ENCODE peak calls at places on chromosomes 6 and 20, in seven cellular contexts. One of them, this sample, is unnamed.

GRCh38 chr20:50053790-50054547 is 59.0 kb downstream of the UBE2V1 start:
- DNase-seq in left ventricle myocardium inferior: no peak
- DNase-seq in spleen: no peak
- DNase-seq in cardiac fibroblast: no peak
- DNase-seq in WERI-Rb-1: no peak
- DNase-seq in cardiac muscle cell: no peak
- DNase-seq in fibroblast of pulmonary artery: no peak
- DNase-seq in this sample: no peak

GRCh38 chr20:57006411-57007170 is 259.9 kb downstream of the BMP7 start:
- DNase-seq in cardiac fibroblast: no peak
- DNase-seq in left ventricle myocardium inferior: no peak
- DNase-seq in fibroblast of pulmonary artery: no peak
- DNase-seq in cardiac muscle cell: no peak
- DNase-seq in spleen: no peak
- DNase-seq in WERI-Rb-1: no peak
- DNase-seq in this sample: peak; percentile 46

GRCh38 chr6:167058261-167058660 is 59.1 kb downstream of the CEP43 start:
- DNase-seq in cardiac fibroblast: peak; percentile 29
- DNase-seq in spleen: no peak
- DNase-seq in fibroblast of pulmonary artery: peak; percentile 87
- DNase-seq in cardiac muscle cell: no peak
- DNase-seq in left ventricle myocardium inferior: no peak
- DNase-seq in WERI-Rb-1: no peak
- DNase-seq in this sample: peak; percentile 34

GRCh38 chr20:44959082-44959895 is 908 bp downstream of the TOMM34 start:
- DNase-seq in cardiac fibroblast: peak; percentile 76
- DNase-seq in fibroblast of pulmonary artery: peak; percentile 58
- DNase-seq in spleen: no peak
- DNase-seq in cardiac muscle cell: peak; percentile 30
- DNase-seq in left ventricle myocardium inferior: no peak
- DNase-seq in WERI-Rb-1: peak; percentile 22
- DNase-seq in this sample: peak; percentile 67

GRCh38 chr6:168138436-168138835 is 59.4 kb upstream of the FRMD1 start:
- DNase-seq in cardiac muscle cell: no peak
- DNase-seq in spleen: peak; percentile 36
- DNase-seq in cardiac fibroblast: no peak
- DNase-seq in left ventricle myocardium inferior: no peak
- DNase-seq in WERI-Rb-1: no peak
- DNase-seq in fibroblast of pulmonary artery: no peak
- DNase-seq in this sample: no peak

GRCh38 chr20:38249536-38250310 is 10.8 kb downstream of the KIAA1755 start:
- DNase-seq in WERI-Rb-1: no peak
- DNase-seq in left ventricle myocardium inferior: no peak
- DNase-seq in spleen: peak; percentile 39
- DNase-seq in cardiac muscle cell: no peak
- DNase-seq in cardiac fibroblast: no peak
- DNase-seq in fibroblast of pulmonary artery: no peak
- DNase-seq in this sample: no peak

GRCh38 chr20:63347950-63348827 is 13.0 kb downstream of the CHRNA4 start:
- DNase-seq in fibroblast of pulmonary artery: no peak
- DNase-seq in WERI-Rb-1: no peak
- DNase-seq in cardiac fibroblast: no peak
- DNase-seq in left ventricle myocardium inferior: no peak
- DNase-seq in spleen: no peak
- DNase-seq in cardiac muscle cell: no peak
- DNase-seq in this sample: no peak

GRCh38 chr6:93678841-93679454 is 259.6 kb upstream of the EPHA7 start:
- DNase-seq in fibroblast of pulmonary artery: peak; percentile 34
- DNase-seq in left ventricle myocardium inferior: no peak
- DNase-seq in WERI-Rb-1: no peak
- DNase-seq in cardiac muscle cell: no peak
- DNase-seq in spleen: no peak
- DNase-seq in cardiac fibroblast: peak; percentile 21
- DNase-seq in this sample: peak; percentile 29

GRCh38 chr20:2794866-2795447 is 5.5 kb downstream of the CPXM1 start:
- DNase-seq in cardiac fibroblast: no peak
- DNase-seq in WERI-Rb-1: no peak
- DNase-seq in spleen: no peak
- DNase-seq in left ventricle myocardium inferior: no peak
- DNase-seq in fibroblast of pulmonary artery: no peak
- DNase-seq in cardiac muscle cell: no peak
- DNase-seq in this sample: no peak

GRCh38 chr6:105879902-105880547 is 206.1 kb upstream of the PRDM1 start:
- DNase-seq in fibroblast of pulmonary artery: no peak
- DNase-seq in left ventricle myocardium inferior: no peak
- DNase-seq in WERI-Rb-1: no peak
- DNase-seq in cardiac muscle cell: no peak
- DNase-seq in spleen: peak; percentile 80
- DNase-seq in cardiac fibroblast: no peak
- DNase-seq in this sample: no peak

GRCh38 chr20:45283529-45284065 is 23.0 kb upstream of the RBPJL start:
- DNase-seq in cardiac muscle cell: no peak
- DNase-seq in WERI-Rb-1: no peak
- DNase-seq in spleen: no peak
- DNase-seq in left ventricle myocardium inferior: no peak
- DNase-seq in fibroblast of pulmonary artery: no peak
- DNase-seq in cardiac fibroblast: no peak
- DNase-seq in this sample: no peak

GRCh38 chr6:164210323-164210722 is 795.8 kb downstream of the QKI start:
- DNase-seq in left ventricle myocardium inferior: no peak
- DNase-seq in WERI-Rb-1: no peak
- DNase-seq in fibroblast of pulmonary artery: no peak
- DNase-seq in cardiac fibroblast: no peak
- DNase-seq in cardiac muscle cell: no peak
- DNase-seq in spleen: no peak
- DNase-seq in this sample: no peak

GRCh38 chr6:34746104-34746846 is 11.0 kb upstream of the SNRPC start:
- DNase-seq in spleen: no peak
- DNase-seq in fibroblast of pulmonary artery: no peak
- DNase-seq in cardiac muscle cell: no peak
- DNase-seq in WERI-Rb-1: no peak
- DNase-seq in left ventricle myocardium inferior: no peak
- DNase-seq in cardiac fibroblast: no peak
- DNase-seq in this sample: no peak

GRCh38 chr20:36574278-36575065 is 1.1 kb downstream of the TGIF2 start:
- DNase-seq in cardiac muscle cell: peak; percentile 75
- DNase-seq in left ventricle myocardium inferior: peak; percentile 42
- DNase-seq in cardiac fibroblast: peak; percentile 49
- DNase-seq in fibroblast of pulmonary artery: peak; percentile 73
- DNase-seq in WERI-Rb-1: peak; percentile 47
- DNase-seq in spleen: peak; percentile 89
- DNase-seq in this sample: peak; percentile 47

DNA sequence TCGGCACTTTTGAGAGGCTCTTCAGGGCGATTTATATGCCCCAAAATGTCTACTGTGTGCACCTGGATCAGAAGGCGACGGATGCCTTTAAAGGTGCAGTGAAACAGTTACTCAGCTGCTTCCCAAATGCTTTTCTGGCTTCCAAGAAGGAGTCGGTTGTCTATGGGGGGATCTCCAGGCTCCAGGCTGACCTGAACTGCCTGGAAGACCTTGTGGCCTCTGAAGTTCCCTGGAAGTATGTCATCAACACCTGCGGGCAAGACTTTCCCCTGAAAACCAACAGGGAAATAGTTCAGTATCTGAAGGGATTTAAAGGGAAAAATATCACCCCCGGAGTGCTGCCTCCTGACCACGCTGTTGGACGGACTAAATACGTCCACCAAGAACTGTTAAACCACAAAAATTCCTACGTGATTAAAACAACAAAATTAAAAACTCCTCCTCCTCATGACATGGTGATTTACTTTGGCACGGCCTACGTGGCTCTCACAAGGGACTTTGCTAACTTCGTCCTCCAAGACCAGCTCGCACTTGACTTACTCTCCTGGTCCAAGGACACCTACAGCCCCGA is 8.2 kb downstream of the GCNT2 start:
- DNase-seq in spleen: no peak
- DNase-seq in cardiac muscle cell: no peak
- DNase-seq in left ventricle myocardium inferior: no peak
- DNase-seq in WERI-Rb-1: no peak
- DNase-seq in cardiac fibroblast: no peak
- DNase-seq in fibroblast of pulmonary artery: no peak
- DNase-seq in this sample: peak; percentile 31
- H3K4me3 ChIP-seq in spleen: peak overlapping the region; percentile 41
- H3K4me3 ChIP-seq in cardiac muscle cell: no peak overlapping the region
- H3K4me3 ChIP-seq in left ventricle myocardium inferior: peak overlapping the region; percentile 55
- H3K4me3 ChIP-seq in WERI-Rb-1: no peak overlapping the region
- H3K4me3 ChIP-seq in cardiac fibroblast: no peak overlapping the region
- H3K4me3 ChIP-seq in fibroblast of pulmonary artery: no peak overlapping the region
- H3K4me3 ChIP-seq in this sample: no peak overlapping the region

GRCh38 chr6:159490298-159490937 is 202.6 kb downstream of the SOD2 start:
- DNase-seq in left ventricle myocardium inferior: no peak
- DNase-seq in fibroblast of pulmonary artery: no peak
- DNase-seq in WERI-Rb-1: no peak
- DNase-seq in cardiac fibroblast: no peak
- DNase-seq in cardiac muscle cell: no peak
- DNase-seq in spleen: no peak
- DNase-seq in this sample: no peak

GRCh38 chr6:159493888-159494632 is 199.0 kb downstream of the SOD2 start:
- DNase-seq in fibroblast of pulmonary artery: no peak
- DNase-seq in left ventricle myocardium inferior: no peak
- DNase-seq in WERI-Rb-1: no peak
- DNase-seq in cardiac fibroblast: no peak
- DNase-seq in cardiac muscle cell: no peak
- DNase-seq in spleen: no peak
- DNase-seq in this sample: no peak

GRCh38 chr6:159499034-159499433 is 194.0 kb downstream of the SOD2 start:
- DNase-seq in left ventricle myocardium inferior: no peak
- DNase-seq in cardiac fibroblast: no peak
- DNase-seq in WERI-Rb-1: no peak
- DNase-seq in fibroblast of pulmonary artery: no peak
- DNase-seq in spleen: no peak
- DNase-seq in cardiac muscle cell: no peak
- DNase-seq in this sample: no peak

GRCh38 chr6:159494633-159495023 is 198.4 kb downstream of the SOD2 start:
- DNase-seq in spleen: no peak
- DNase-seq in cardiac fibroblast: no peak
- DNase-seq in cardiac muscle cell: no peak
- DNase-seq in fibroblast of pulmonary artery: no peak
- DNase-seq in WERI-Rb-1: no peak
- DNase-seq in left ventricle myocardium inferior: no peak
- DNase-seq in this sample: no peak
- H3K4me3 ChIP-seq in spleen: no peak overlapping the region
- H3K4me3 ChIP-seq in cardiac fibroblast: no peak overlapping the region
- H3K4me3 ChIP-seq in cardiac muscle cell: no peak overlapping the region
- H3K4me3 ChIP-seq in fibroblast of pulmonary artery: no peak overlapping the region
- H3K4me3 ChIP-seq in WERI-Rb-1: no peak overlapping the region
- H3K4me3 ChIP-seq in left ventricle myocardium inferior: no peak overlapping the region
- H3K4me3 ChIP-seq in this sample: no peak overlapping the region

GRCh38 chr6:75602897-75603395 is 1.3 kb downstream of the SENP6 start:
- DNase-seq in cardiac fibroblast: peak; percentile 29
- DNase-seq in left ventricle myocardium inferior: no peak
- DNase-seq in cardiac muscle cell: no peak
- DNase-seq in WERI-Rb-1: no peak
- DNase-seq in fibroblast of pulmonary artery: no peak
- DNase-seq in spleen: no peak
- DNase-seq in this sample: no peak

GRCh38 chr6:75602164-75602896 is 650 bp downstream of the SENP6 start:
- DNase-seq in spleen: peak; percentile 92
- DNase-seq in fibroblast of pulmonary artery: peak; percentile 52
- DNase-seq in left ventricle myocardium inferior: peak; percentile 45
- DNase-seq in WERI-Rb-1: peak; percentile 62
- DNase-seq in cardiac muscle cell: peak; percentile 62
- DNase-seq in cardiac fibroblast: peak; percentile 65
- DNase-seq in this sample: peak; percentile 60

GRCh38 chr6:75605635-75606034 is 4.0 kb downstream of the SENP6 start:
- DNase-seq in WERI-Rb-1: no peak
- DNase-seq in fibroblast of pulmonary artery: no peak
- DNase-seq in spleen: no peak
- DNase-seq in cardiac muscle cell: no peak
- DNase-seq in cardiac fibroblast: no peak
- DNase-seq in left ventricle myocardium inferior: no peak
- DNase-seq in this sample: no peak

GRCh38 chr6:75601608-75602163 is at the start of gene SENP6:
- DNase-seq in spleen: peak; percentile 95
- DNase-seq in WERI-Rb-1: peak; percentile 73
- DNase-seq in cardiac fibroblast: peak; percentile 77
- DNase-seq in left ventricle myocardium inferior: peak; percentile 85
- DNase-seq in cardiac muscle cell: peak; percentile 91
- DNase-seq in fibroblast of pulmonary artery: peak; percentile 76
- DNase-seq in this sample: peak; percentile 69

DNA sequence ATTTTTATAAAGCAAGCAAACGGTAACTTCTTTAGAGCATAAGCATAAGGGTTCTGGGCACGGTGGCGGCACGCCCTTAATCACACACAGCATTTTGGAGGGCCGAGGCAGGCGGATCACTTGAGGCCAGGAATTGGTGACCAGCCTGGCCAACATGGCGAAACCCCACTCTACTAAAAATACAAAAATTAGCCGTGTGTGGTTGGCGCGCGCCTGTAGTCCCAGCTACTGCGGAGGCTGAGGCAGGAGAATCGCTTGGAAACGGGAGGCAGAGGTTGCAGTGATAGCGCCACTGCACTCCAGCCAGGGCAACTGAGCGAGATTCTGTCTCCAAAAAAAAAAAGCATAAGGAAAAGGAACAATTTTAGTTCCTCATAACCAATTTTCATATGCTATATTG is 2.6 kb downstream of the SENP6 start:
- DNase-seq in left ventricle myocardium inferior: no peak
- DNase-seq in WERI-Rb-1: no peak
- DNase-seq in cardiac muscle cell: no peak
- DNase-seq in fibroblast of pulmonary artery: no peak
- DNase-seq in cardiac fibroblast: no peak
- DNase-seq in spleen: no peak
- DNase-seq in this sample: no peak
- H3K4me3 ChIP-seq in left ventricle myocardium inferior: peak overlapping the region; percentile 88
- H3K4me3 ChIP-seq in WERI-Rb-1: no peak overlapping the region
- H3K4me3 ChIP-seq in cardiac muscle cell: peak overlapping the region; percentile 98
- H3K4me3 ChIP-seq in fibroblast of pulmonary artery: peak overlapping the region; percentile 75
- H3K4me3 ChIP-seq in cardiac fibroblast: peak overlapping the region; percentile 77
- H3K4me3 ChIP-seq in spleen: peak overlapping the region; percentile 78
- H3K4me3 ChIP-seq in this sample: peak overlapping the region; percentile 88

DNA sequence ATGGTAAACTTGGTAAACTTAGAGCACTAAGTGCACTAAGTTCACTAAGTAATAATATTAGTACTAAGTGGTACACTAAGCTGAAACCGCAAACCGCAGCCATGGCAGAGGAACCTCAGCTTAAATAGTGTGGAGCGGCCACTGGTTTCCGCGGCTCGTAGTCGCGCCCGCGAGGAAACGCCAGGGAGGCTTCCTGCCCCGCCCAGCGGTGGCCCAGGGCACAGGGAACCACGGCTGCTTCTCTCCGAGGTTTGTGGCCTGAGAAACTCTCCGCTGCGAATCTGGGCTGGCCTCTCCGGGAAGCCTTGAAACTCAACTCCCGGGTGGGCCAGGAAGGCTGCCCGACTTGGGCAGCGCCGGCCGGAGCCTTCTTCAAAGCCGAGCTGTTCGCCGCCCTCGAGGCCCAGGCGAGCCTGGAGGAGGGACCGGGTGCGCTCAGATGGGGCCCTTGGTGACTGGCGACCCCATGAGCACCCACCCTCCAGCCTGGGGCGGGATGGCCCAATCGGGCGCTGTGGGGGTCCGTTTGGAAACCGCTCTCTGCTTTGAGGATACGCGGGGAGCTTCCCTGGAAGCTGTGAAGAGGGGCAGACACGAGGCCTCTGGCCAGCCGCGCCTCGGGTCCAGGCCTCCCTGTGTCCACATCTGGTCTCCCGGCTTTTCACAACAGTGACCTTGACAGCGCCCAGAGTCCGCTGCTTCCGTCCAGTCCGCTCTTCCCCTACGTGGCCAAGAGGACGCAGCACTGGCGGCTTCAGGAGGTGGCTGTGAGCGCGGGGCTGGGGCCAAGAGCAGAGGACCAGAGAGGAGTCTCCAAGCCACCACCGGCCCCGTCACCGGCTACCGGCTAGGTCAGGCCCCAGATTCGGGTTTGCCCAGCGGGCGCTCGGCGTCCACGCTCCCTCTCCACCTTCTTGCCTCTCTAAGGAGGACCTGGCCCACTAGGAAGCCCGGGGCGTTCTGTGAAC is 25.4 kb upstream of the HLA-E start:
- DNase-seq in fibroblast of pulmonary artery: peak; percentile 18
- DNase-seq in cardiac muscle cell: no peak
- DNase-seq in WERI-Rb-1: no peak
- DNase-seq in left ventricle myocardium inferior: peak; percentile 40
- DNase-seq in spleen: peak; percentile 90
- DNase-seq in cardiac fibroblast: peak; percentile 23
- DNase-seq in this sample: peak; percentile 30
- H3K4me3 ChIP-seq in fibroblast of pulmonary artery: no peak overlapping the region
- H3K4me3 ChIP-seq in cardiac muscle cell: no peak overlapping the region
- H3K4me3 ChIP-seq in WERI-Rb-1: no peak overlapping the region
- H3K4me3 ChIP-seq in left ventricle myocardium inferior: peak overlapping the region; percentile 48
- H3K4me3 ChIP-seq in spleen: peak overlapping the region; percentile 5
- H3K4me3 ChIP-seq in cardiac fibroblast: no peak overlapping the region
- H3K4me3 ChIP-seq in this sample: no peak overlapping the region